ENCODE peak calls at places on chromosomes 5 and 9, in four cellular contexts. V, A, O and C are unnamed samples.

GRCh38 chr9:37967272-37967581 is 63.3 kb upstream of the SLC25A51 start:
- DNase-seq in V (no peak), A (no peak), O (no peak), C (no peak)

GRCh38 chr5:150052326-150053230 is 33.8 kb downstream of the CSF1R start:
- DNase-seq in V (no peak), A (no peak), O (no peak), C (no peak)

GRCh38 chr5:135568923-135569360 is 9.8 kb downstream of the CXCL14 start:
- DNase-seq in V (no peak), A (no peak), O (no peak), C (no peak)

GRCh38 chr9:81211741-81212140 is 477.6 kb downstream of the TLE1 start:
- DNase-seq in V (no peak), A (no peak), O (no peak), C (no peak)

GRCh38 chr9:110655723-110656641 is 12.6 kb upstream of the MUSK start:
- DNase-seq in V (no peak), A (no peak), O (peak), C (no peak)

GRCh38 chr5:133227082-133227481 is 175.3 kb downstream of the HSPA4 start:
- DNase-seq in V (no peak), A (no peak), O (no peak), C (no peak)

GRCh38 chr9:95091574-95091970 is 225.9 kb downstream of the FANCC start:
- DNase-seq in V (no peak), A (no peak), O (no peak), C (no peak)

GRCh38 chr5:111942661-111943401 is 185.8 kb upstream of the NREP start:
- DNase-seq in V (no peak), A (no peak), O (no peak), C (no peak)

GRCh38 chr5:172451771-172452197 is 2.5 kb downstream of the SH3PXD2B start:
- DNase-seq in V (no peak), A (no peak), O (no peak), C (no peak)

GRCh38 chr5:96026334-96027065 is 64.8 kb upstream of the ELL2 start:
- DNase-seq in V (no peak), A (no peak), O (no peak), C (no peak)

GRCh38 chr5:148834689-148835088 is 8.3 kb downstream of the ADRB2 start:
- DNase-seq in V (no peak), A (no peak), O (no peak), C (no peak)

GRCh38 chr9:137108608-137109249 is 5.8 kb downstream of the DPP7 start:
- DNase-seq in V (no peak), A (no peak), O (no peak), C (no peak)

GRCh38 chr9:13626601-13627000 is 347.1 kb upstream of the MPDZ start:
- DNase-seq in V (no peak), A (no peak), O (no peak), C (no peak)

GRCh38 chr5:153896701-153897100 is 142.0 kb downstream of the FAM114A2 start:
- DNase-seq in V (no peak), A (no peak), O (no peak), C (no peak)

GRCh38 chr9:86733929-86734328 is 213.4 kb downstream of the GAS1 start:
- DNase-seq in V (no peak), A (no peak), O (no peak), C (no peak)

GRCh38 chr5:176846335-176847140 is 36.2 kb downstream of the UNC5A start:
- DNase-seq in V (no peak), A (no peak), O (no peak), C (no peak)

GRCh38 chr9:38038307-38039089 is 30.5 kb downstream of the SHB start:
- DNase-seq in V (no peak), A (no peak), O (no peak), C (no peak)

GRCh38 chr9:73146113-73146815 is 5.4 kb upstream of the ANXA1 start:
- DNase-seq in V (no peak), A (no peak), O (no peak), C (no peak)

GRCh38 chr5:24923400-24923799 is 278.6 kb upstream of the CDH10 start:
- DNase-seq in V (no peak), A (no peak), O (no peak), C (no peak)

GRCh38 chr5:68406767-68407232 is 191.2 kb downstream of the PIK3R1 start:
- DNase-seq in V (peak), A (no peak), O (no peak), C (no peak)

GRCh38 chr5:56328753-56329560 is 95.8 kb upstream of the ANKRD55 start:
- DNase-seq in V (peak), A (no peak), O (no peak), C (no peak)

GRCh38 chr5:60883229-60883628 is 39.2 kb upstream of the ELOVL7 start:
- DNase-seq in V (no peak), A (no peak), O (no peak), C (no peak)

GRCh38 chr5:107365355-107366109 is 305.2 kb downstream of the EFNA5 start:
- DNase-seq in V (no peak), A (no peak), O (no peak), C (no peak)

GRCh38 chr9:14238518-14238917 is 75.4 kb downstream of the NFIB start:
- DNase-seq in V (no peak), A (no peak), O (no peak), C (no peak)

GRCh38 chr9:133255371-133255940 is 19.5 kb downstream of the ABO start:
- DNase-seq in V (no peak), A (no peak), O (no peak), C (no peak)

GRCh38 chr9:2701070-2701469 is 16.2 kb upstream of the KCNV2 start:
- DNase-seq in V (no peak), A (no peak), O (no peak), C (no peak)

GRCh38 chr5:111855356-111855755 is 98.4 kb upstream of the NREP start:
- DNase-seq in V (no peak), A (no peak), O (no peak), C (no peak)

GRCh38 chr9:96383165-96383939 is at the start of gene SLC35D2:
- DNase-seq in V (no peak), A (no peak), O (peak), C (peak)

GRCh38 chr5:100904259-100904822 is 1.3 kb upstream of the ST8SIA4 start:
- DNase-seq in V (peak), A (no peak), O (peak), C (no peak)

DNA sequence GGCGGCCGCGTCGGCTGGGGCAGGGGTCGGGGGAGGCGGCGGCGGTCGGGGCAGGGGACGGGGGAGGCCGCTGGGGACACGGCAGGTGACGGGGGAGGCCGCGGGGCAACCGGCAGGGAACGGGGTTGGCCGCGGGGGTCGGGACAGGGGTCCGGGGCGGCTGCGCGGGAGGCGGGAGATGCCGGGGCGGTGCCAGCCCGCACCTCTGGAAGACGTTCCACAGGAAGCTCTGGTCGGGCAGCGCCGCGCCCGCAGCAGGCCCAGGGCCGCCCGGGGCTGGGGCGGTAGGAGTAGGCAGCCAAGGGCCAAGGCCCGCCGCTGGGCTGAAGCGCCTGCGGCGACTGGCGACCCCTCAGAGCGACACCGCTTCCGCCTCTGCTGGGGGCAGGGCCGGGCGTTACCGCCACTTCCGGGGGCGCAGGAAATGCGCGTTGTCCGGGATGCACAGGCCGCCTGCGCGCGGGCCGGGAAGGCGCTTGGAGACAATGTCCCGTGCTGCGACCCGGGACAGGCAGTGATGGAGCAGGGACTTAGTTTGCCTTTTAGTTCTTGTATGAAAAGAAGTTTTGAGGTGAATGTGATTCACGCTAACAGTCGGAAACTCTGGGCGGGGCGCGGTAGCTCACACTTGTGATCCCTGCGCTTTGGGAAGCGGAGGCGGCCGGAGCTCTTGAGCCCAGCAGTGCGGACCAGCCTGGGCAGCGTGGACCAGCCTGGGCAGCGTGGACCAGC is 110.0 kb upstream of the LPCAT1 start:
- DNase-seq in V (peak), A (peak), O (peak), C (no peak)
- TF ChIP-seq CTCF in V (no peak), A (no peak), O (no peak), C (no peak)

GRCh38 chr9:128818839-128819715 is 777 bp downstream of the ENDOG start:
- DNase-seq in V (peak), A (no peak), O (no peak), C (no peak)
- TF ChIP-seq CTCF in V (no peak), A (no peak), O (no peak), C (peak)

GRCh38 chr5:168681556-168682183 is 102.5 kb upstream of the PANK3 start:
- DNase-seq in V (no peak), A (no peak), O (no peak), C (no peak)
- TF ChIP-seq CTCF in V (no peak), A (no peak), O (no peak), C (no peak)

GRCh38 chr9:109162652-109163051 is 4.4 kb downstream of the FRRS1L start:
- DNase-seq in V (no peak), A (no peak), O (no peak), C (no peak)
- TF ChIP-seq CTCF in V (no peak), A (no peak), O (no peak), C (no peak)